ENCODE peak calls at places on chromosomes 4 and X, in ten cellular contexts. V is G401; G is fibroblast of mammary gland; O is AG08396; B is NCI-H2081; J is stimulated activated CD8-positive, alpha-beta memory T cell treated with anti-CD3 and anti-CD28 coated beads, Interleukin-2, amount 100 ng/mL, for 48 hours; Z is stimulated activated CD4-positive, alpha-beta T cell treated with anti-CD3 and anti-CD28 coated beads, Interleukin-4, amount 100 ng/mL, for 24 hours; U is AG08395; A is DMS153; K is GM13976. D is an unnamed sample.

GRCh38 chr4:151692443-151692782 is 68.4 kb downstream of the GATB start:
- DNase-seq in V (no peak), G (no peak), O (no peak), B (no peak), J (no peak), Z (no peak), U (no peak), A (no peak), K (no peak), D (no peak)

GRCh38 chr4:48546336-48546735 is 56.3 kb downstream of the ZAR1 start:
- DNase-seq in V (peak; percentile 33), G (peak; percentile 57), O (peak; percentile 8), B (peak; percentile 23), J (no peak), Z (peak; percentile 18), U (peak; percentile 26), A (no peak), K (no peak), D (peak; percentile 22)

GRCh38 chrX:85992811-85993229 is 54.5 kb downstream of the CHM start:
- DNase-seq in V (peak; percentile 2), G (peak; percentile 47), O (peak; percentile 7), B (peak; percentile 21), J (no peak), Z (peak; percentile 3), U (peak; percentile 16), A (peak; percentile 33), K (no peak), D (no peak)

GRCh38 chr4:56506110-56506705 is 617 bp downstream of the ARL9 start:
- DNase-seq in V (peak; percentile 3), G (peak; percentile 2), O (peak; percentile 11), B (no peak), J (no peak), Z (no peak), U (no peak), A (no peak), K (peak; percentile 23), D (no peak)

GRCh38 chr4:39626913-39627312 is 11.8 kb downstream of the SMIM14 start:
- DNase-seq in V (no peak), G (no peak), O (no peak), B (no peak), J (no peak), Z (no peak), U (no peak), A (no peak), K (no peak), D (no peak)

GRCh38 chrX:51891821-51892551 is 1.4 kb upstream of the MAGED1 start:
- DNase-seq in V (no peak), G (peak; percentile 94), O (no peak), B (no peak), J (no peak), Z (no peak), U (peak; percentile 46), A (no peak), K (no peak), D (peak; percentile 6)

GRCh38 chr4:52126946-52127345 is 75.8 kb downstream of the SPATA18 start:
- DNase-seq in V (no peak), G (peak; percentile 84), O (no peak), B (no peak), J (no peak), Z (no peak), U (peak; percentile 83), A (peak; percentile 3), K (no peak), D (no peak)

GRCh38 chr4:102693266-102693850 is 67.4 kb downstream of the MANBA start:
- DNase-seq in V (no peak), G (no peak), O (no peak), B (no peak), J (no peak), Z (no peak), U (no peak), A (no peak), K (no peak), D (no peak)

D was measured in cerebellar cortex.